ENCODE peak calls at places on chromosomes 3 and 15, in nine cellular contexts. K is Panc1, X is suprapubic skin, M is spleen, H is stomach, I is GM23338, V is transverse colon, Y is sigmoid colon, W is HepG2. C is an unnamed sample. For H3K4me1, the result is how much of the 10 kb centered on the place peaks cover.

GRCh38 chr15:45091161-45091560 is 22.8 kb downstream of the DUOX2 start:
- DNase-seq in K (no peak), X (no peak), M (no peak), H (no peak), I (no peak), V (no peak), Y (no peak), W (peak), C (no peak)

GRCh38 chr3:53820084-53820483 is 26.1 kb downstream of the CHDH start:
- DNase-seq in K (no peak), X (no peak), M (no peak), H (peak), I (no peak), V (no peak), Y (peak), W (no peak), C (no peak)

GRCh38 chr15:50794102-50794501 is 28.6 kb upstream of the SPPL2A start:
- DNase-seq in K (no peak), X (no peak), M (no peak), H (no peak), I (no peak), V (no peak), Y (no peak), W (no peak), C (no peak)

GRCh38 chr3:66110840-66111239 is 72.1 kb upstream of the MAGI1 start:
- DNase-seq in K (no peak), X (peak), M (no peak), H (no peak), I (peak), V (no peak), Y (no peak), W (peak), C (no peak)

GRCh38 chr15:70491183-70491621 is 272.2 kb downstream of the UACA start:
- DNase-seq in K (no peak), X (no peak), M (peak), H (no peak), I (no peak), V (no peak), Y (no peak), W (no peak), C (no peak)

GRCh38 chr3:43874290-43874689 is 183.6 kb downstream of the ABHD5 start:
- DNase-seq in K (no peak), X (no peak), M (no peak), H (no peak), I (no peak), V (no peak), Y (no peak), W (no peak), C (no peak)

GRCh38 chr3:66463734-66464511 is 36.9 kb downstream of the LRIG1 start:
- DNase-seq in K (no peak), X (no peak), M (no peak), H (no peak), I (no peak), V (no peak), Y (no peak), W (no peak), C (no peak)

GRCh38 chr15:49044002-49044401 is 2.2 kb downstream of the SECISBP2L start:
- DNase-seq in K (no peak), X (no peak), M (no peak), H (no peak), I (no peak), V (no peak), Y (no peak), W (no peak), C (no peak)

GRCh38 chr15:75620043-75620775 is 5.3 kb downstream of the SNUPN start:
- DNase-seq in K (no peak), X (peak), M (no peak), H (peak), I (no peak), V (peak), Y (peak), W (no peak), C (no peak)

GRCh38 chr3:64408770-64409169 is 183.5 kb upstream of the PRICKLE2 start:
- DNase-seq in K (no peak), X (no peak), M (no peak), H (no peak), I (no peak), V (no peak), Y (no peak), W (no peak), C (no peak)

GRCh38 chr3:109902549-109902948 is 565.2 kb upstream of the DPPA4 start:
- DNase-seq in K (no peak), X (no peak), M (no peak), H (no peak), I (no peak), V (no peak), Y (no peak), W (no peak), C (no peak)

GRCh38 chr3:109899930-109900329 is 562.6 kb upstream of the DPPA4 start:
- DNase-seq in K (no peak), X (no peak), M (no peak), H (no peak), I (no peak), V (no peak), Y (no peak), W (no peak), C (no peak)

GRCh38 chr3:109900774-109901173 is 563.4 kb upstream of the DPPA4 start:
- DNase-seq in K (no peak), X (no peak), M (no peak), H (no peak), I (no peak), V (no peak), Y (no peak), W (no peak), C (no peak)

GRCh38 chr3:109897734-109898133 is 560.4 kb upstream of the DPPA4 start:
- DNase-seq in K (no peak), X (no peak), M (no peak), H (no peak), I (no peak), V (no peak), Y (no peak), W (no peak), C (no peak)

GRCh38 chr3:109903100-109903499 is 565.8 kb upstream of the DPPA4 start:
- DNase-seq in K (no peak), X (no peak), M (no peak), H (no peak), I (peak), V (no peak), Y (no peak), W (no peak), C (no peak)
- TF ChIP-seq CTCF in K (peak), X (no peak), M (no peak), H (no peak), I (peak), V (no peak), Y (no peak), W (no peak), C (no peak)

DNA sequence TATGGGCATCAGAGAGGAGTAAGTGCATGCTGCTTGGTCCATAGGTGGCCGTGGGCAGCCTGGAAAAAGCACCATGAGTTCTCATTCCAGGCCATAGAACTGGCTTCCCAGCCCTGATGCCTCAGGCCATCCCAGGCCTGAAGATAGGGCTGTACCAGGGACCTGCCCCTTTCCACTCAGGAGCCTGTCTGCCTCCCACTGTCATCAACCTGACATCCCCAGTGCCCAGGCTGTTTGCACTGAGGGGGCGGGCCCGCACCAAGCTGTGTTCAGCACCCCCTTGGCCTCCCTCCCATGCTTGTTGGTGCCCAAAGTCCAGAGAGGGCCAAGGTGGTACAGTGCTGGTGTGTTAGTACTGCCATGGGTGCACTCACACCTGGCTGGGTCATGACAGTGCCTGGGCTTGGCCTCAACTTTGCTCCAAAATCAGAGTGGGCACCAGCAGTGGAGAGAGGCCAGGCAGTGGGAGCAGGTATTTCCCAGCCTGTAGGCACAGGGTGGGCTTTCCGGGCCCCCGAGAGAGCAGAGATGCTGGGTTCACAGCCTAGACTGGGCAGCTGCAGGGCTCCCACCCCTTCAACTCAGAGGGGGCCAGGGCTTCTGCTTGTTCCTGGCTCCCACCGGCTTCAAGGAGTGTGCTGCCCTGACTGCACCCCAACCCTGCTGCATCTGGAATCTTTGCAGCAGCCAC is 556.1 kb downstream of the SI start:
- DNase-seq in K (no peak), X (no peak), M (no peak), H (no peak), I (no peak), V (no peak), Y (no peak), W (no peak), C (no peak)
- H3K4me1 ChIP-seq in K (under half), X (under half), M (under half), H (under half), I (under half), V (under half), Y (under half), W (under half), C (under half)

DNA sequence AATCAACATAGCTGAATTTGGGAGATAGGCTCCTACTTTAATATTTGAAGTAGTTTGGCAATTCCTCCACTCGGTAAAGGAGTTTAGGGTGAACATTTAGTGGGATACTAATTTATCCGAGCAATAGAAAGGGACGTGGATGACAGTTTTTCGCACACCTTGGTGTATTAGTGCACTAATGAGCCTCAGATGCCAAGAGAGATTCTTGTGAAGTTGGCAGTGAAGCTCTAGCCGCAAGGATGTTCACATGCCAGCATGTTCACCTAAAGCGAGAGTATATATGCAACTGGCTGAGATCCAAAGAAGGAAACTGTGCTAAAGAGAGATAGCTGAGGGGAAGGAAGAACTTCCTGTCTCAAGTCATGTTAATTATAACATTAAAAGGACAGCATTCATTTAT is 58.5 kb downstream of the TGFBR2 start:
- DNase-seq in K (no peak), X (no peak), M (no peak), H (no peak), I (no peak), V (no peak), Y (no peak), W (no peak), C (no peak)
- TF ChIP-seq POLR2AphosphoS5 in K (no peak), X (no peak), M (no peak), H (peak), I (no peak), V (peak), Y (peak), W (no peak), C (no peak)

GRCh38 chr15:58438956-58439355 is 7.2 kb downstream of the LIPC start:
- DNase-seq in K (no peak), X (peak), M (no peak), H (no peak), I (peak), V (peak), Y (no peak), W (peak), C (no peak)
- TF ChIP-seq CTCF in K (peak), X (no peak), M (no peak), H (no peak), I (peak), V (peak), Y (no peak), W (peak), C (no peak)

GRCh38 chr15:65772909-65773308 is 19.2 kb downstream of the DENND4A start:
- DNase-seq in K (no peak), X (no peak), M (no peak), H (no peak), I (no peak), V (no peak), Y (no peak), W (no peak), C (no peak)

GRCh38 chr15:65767895-65768294 is 24.2 kb downstream of the DENND4A start:
- DNase-seq in K (no peak), X (no peak), M (no peak), H (no peak), I (no peak), V (no peak), Y (no peak), W (no peak), C (no peak)

GRCh38 chr15:65773386-65774111 is 18.5 kb downstream of the DENND4A start:
- DNase-seq in K (no peak), X (no peak), M (no peak), H (no peak), I (no peak), V (peak), Y (no peak), W (no peak), C (no peak)

GRCh38 chr15:65769482-65769881 is 22.6 kb downstream of the DENND4A start:
- DNase-seq in K (no peak), X (no peak), M (no peak), H (no peak), I (no peak), V (no peak), Y (no peak), W (no peak), C (no peak)

GRCh38 chr15:65771870-65772269 is 20.2 kb downstream of the DENND4A start:
- DNase-seq in K (no peak), X (no peak), M (no peak), H (no peak), I (no peak), V (no peak), Y (no peak), W (no peak), C (no peak)
- H3K4me1 ChIP-seq in K (under half), X (under half), M (half or more), H (under half), I (under half), V (under half), Y (under half), W (under half), C (under half)

GRCh38 chr15:54280726-54281125 is 302.5 kb downstream of the UNC13C start:
- DNase-seq in K (no peak), X (no peak), M (no peak), H (no peak), I (no peak), V (no peak), Y (no peak), W (no peak), C (no peak)

GRCh38 chr15:54273928-54274327 is 295.7 kb downstream of the UNC13C start:
- DNase-seq in K (no peak), X (no peak), M (no peak), H (no peak), I (peak), V (no peak), Y (no peak), W (no peak), C (no peak)

GRCh38 chr15:54282228-54282836 is 304.1 kb downstream of the UNC13C start:
- DNase-seq in K (no peak), X (no peak), M (peak), H (no peak), I (no peak), V (no peak), Y (no peak), W (peak), C (no peak)

GRCh38 chr15:54277834-54278233 is 299.6 kb downstream of the UNC13C start:
- DNase-seq in K (no peak), X (no peak), M (no peak), H (no peak), I (no peak), V (no peak), Y (no peak), W (no peak), C (no peak)
- TF ChIP-seq POLR2AphosphoS5 in K (no peak), X (no peak), M (no peak), H (no peak), I (no peak), V (no peak), Y (no peak), W (no peak), C (no peak)

DNA sequence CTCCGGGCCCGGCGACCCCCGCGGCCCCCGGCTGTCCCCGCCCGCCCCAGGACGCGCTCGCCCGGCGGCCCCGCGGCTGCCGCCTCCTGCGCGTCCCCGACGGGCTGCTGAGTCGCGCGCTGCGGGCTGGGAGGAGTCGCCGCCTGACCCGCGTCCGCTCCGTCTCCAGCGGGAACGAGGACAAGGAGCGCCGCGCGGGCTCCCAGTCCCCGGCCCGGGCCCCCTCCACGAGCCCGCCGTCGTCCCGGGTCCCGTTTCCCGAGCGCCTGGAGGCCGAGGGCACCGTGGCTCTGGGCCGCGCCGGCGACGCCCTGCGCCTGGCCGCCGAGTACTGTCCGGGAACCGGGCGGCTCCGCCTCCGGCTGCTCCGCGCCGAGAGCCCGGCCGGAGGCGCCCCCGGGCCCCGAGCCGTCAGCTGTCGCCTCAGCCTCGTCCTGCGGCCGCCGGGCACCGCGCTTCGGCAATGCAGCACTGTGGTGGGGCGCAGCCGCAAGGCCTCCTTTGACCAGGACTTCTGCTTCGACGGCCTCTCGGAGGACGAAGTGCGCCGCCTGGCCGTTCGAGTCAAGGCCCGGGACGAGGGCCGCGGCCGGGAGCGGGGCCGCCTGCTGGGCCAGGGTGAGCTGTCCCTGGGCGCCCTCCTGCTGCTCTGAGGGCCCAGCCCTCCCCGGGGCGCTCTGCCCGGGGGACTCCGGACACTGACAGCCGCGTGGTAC is 1.5 kb downstream of the C2CD4A start:
- DNase-seq in K (no peak), X (peak), M (peak), H (peak), I (peak), V (peak), Y (peak), W (peak), C (peak)
- TF ChIP-seq CTCF in K (peak), X (no peak), M (peak), H (no peak), I (peak), V (peak), Y (peak), W (peak), C (peak)

C was measured in prostate gland.